ENCODE peak calls at places on chromosomes 2 and 18, in eight cellular contexts. One of them, this sample, is unnamed.

GRCh38 chr2:215626063-215626462 is 190.2 kb upstream of the FN1 start:
- DNase-seq in neuronal stem cell: no peak
- DNase-seq in GM04504: no peak
- DNase-seq in CD8-positive, alpha-beta T cell: no peak
- DNase-seq in gastrocnemius medialis: no peak
- DNase-seq in EH: no peak
- DNase-seq in hippocampal formation: no peak
- DNase-seq in NCI-H1930: no peak
- DNase-seq in this sample: no peak

GRCh38 chr2:179861027-179861776 is at the start of gene ZNF385B:
- DNase-seq in EH: peak; percentile 23
- DNase-seq in gastrocnemius medialis: no peak
- DNase-seq in NCI-H1930: no peak
- DNase-seq in neuronal stem cell: peak; percentile 61
- DNase-seq in GM04504: no peak
- DNase-seq in hippocampal formation: no peak
- DNase-seq in CD8-positive, alpha-beta T cell: no peak
- DNase-seq in this sample: peak; percentile 16

GRCh38 chr18:69564602-69565001 is 163.9 kb downstream of the DOK6 start:
- DNase-seq in EH: no peak
- DNase-seq in neuronal stem cell: no peak
- DNase-seq in hippocampal formation: no peak
- DNase-seq in NCI-H1930: no peak
- DNase-seq in GM04504: no peak
- DNase-seq in CD8-positive, alpha-beta T cell: no peak
- DNase-seq in gastrocnemius medialis: no peak
- DNase-seq in this sample: no peak

GRCh38 chr2:163132850-163133249 is 294.3 kb upstream of the KCNH7 start:
- DNase-seq in gastrocnemius medialis: no peak
- DNase-seq in neuronal stem cell: no peak
- DNase-seq in NCI-H1930: no peak
- DNase-seq in CD8-positive, alpha-beta T cell: no peak
- DNase-seq in hippocampal formation: no peak
- DNase-seq in GM04504: no peak
- DNase-seq in EH: peak; percentile 2
- DNase-seq in this sample: no peak

GRCh38 chr2:30807249-30807648 is at the start of gene CAPN13:
- DNase-seq in GM04504: no peak
- DNase-seq in CD8-positive, alpha-beta T cell: no peak
- DNase-seq in neuronal stem cell: no peak
- DNase-seq in hippocampal formation: no peak
- DNase-seq in gastrocnemius medialis: no peak
- DNase-seq in EH: no peak
- DNase-seq in NCI-H1930: peak; percentile 4
- DNase-seq in this sample: no peak

GRCh38 chr2:97868986-97869721 is 126.6 kb downstream of the TMEM131 start:
- DNase-seq in CD8-positive, alpha-beta T cell: no peak
- DNase-seq in gastrocnemius medialis: peak; percentile 87
- DNase-seq in GM04504: peak; percentile 86
- DNase-seq in NCI-H1930: no peak
- DNase-seq in neuronal stem cell: peak; percentile 9
- DNase-seq in EH: peak; percentile 98
- DNase-seq in hippocampal formation: no peak
- DNase-seq in this sample: no peak

GRCh38 chr2:240912878-240913809 is 7.0 kb downstream of the CROCC2 start:
- DNase-seq in GM04504: no peak
- DNase-seq in hippocampal formation: no peak
- DNase-seq in gastrocnemius medialis: no peak
- DNase-seq in NCI-H1930: no peak
- DNase-seq in CD8-positive, alpha-beta T cell: no peak
- DNase-seq in EH: peak; percentile 47
- DNase-seq in neuronal stem cell: no peak
- DNase-seq in this sample: no peak

GRCh38 chr2:727071-727470 is 49.9 kb upstream of the TMEM18 start:
- DNase-seq in hippocampal formation: no peak
- DNase-seq in NCI-H1930: no peak
- DNase-seq in GM04504: no peak
- DNase-seq in EH: no peak
- DNase-seq in gastrocnemius medialis: no peak
- DNase-seq in CD8-positive, alpha-beta T cell: no peak
- DNase-seq in neuronal stem cell: no peak
- DNase-seq in this sample: peak; percentile 61

GRCh38 chr2:167843203-167843602 is 404.2 kb downstream of the STK39 start:
- DNase-seq in EH: no peak
- DNase-seq in gastrocnemius medialis: no peak
- DNase-seq in GM04504: no peak
- DNase-seq in hippocampal formation: no peak
- DNase-seq in neuronal stem cell: no peak
- DNase-seq in CD8-positive, alpha-beta T cell: no peak
- DNase-seq in NCI-H1930: no peak
- DNase-seq in this sample: no peak

GRCh38 chr2:96359310-96359709 is 23.7 kb downstream of the NCAPH start:
- DNase-seq in hippocampal formation: peak; percentile 75
- DNase-seq in CD8-positive, alpha-beta T cell: peak; percentile 40
- DNase-seq in EH: peak; percentile 6
- DNase-seq in gastrocnemius medialis: no peak
- DNase-seq in NCI-H1930: no peak
- DNase-seq in neuronal stem cell: no peak
- DNase-seq in GM04504: no peak
- DNase-seq in this sample: peak; percentile 23

GRCh38 chr18:48597671-48598070 is 58.8 kb downstream of the CTIF start:
- DNase-seq in neuronal stem cell: no peak
- DNase-seq in CD8-positive, alpha-beta T cell: no peak
- DNase-seq in hippocampal formation: no peak
- DNase-seq in NCI-H1930: no peak
- DNase-seq in EH: no peak
- DNase-seq in gastrocnemius medialis: no peak
- DNase-seq in GM04504: no peak
- DNase-seq in this sample: no peak

GRCh38 chr18:6876646-6877045 is 147.1 kb downstream of the ARHGAP28 start:
- DNase-seq in GM04504: no peak
- DNase-seq in EH: peak; percentile 46
- DNase-seq in gastrocnemius medialis: no peak
- DNase-seq in neuronal stem cell: no peak
- DNase-seq in hippocampal formation: no peak
- DNase-seq in NCI-H1930: no peak
- DNase-seq in CD8-positive, alpha-beta T cell: no peak
- DNase-seq in this sample: no peak

GRCh38 chr2:145006957-145007672 is 487.2 kb upstream of the ZEB2 start:
- DNase-seq in gastrocnemius medialis: peak; percentile 4
- DNase-seq in NCI-H1930: no peak
- DNase-seq in GM04504: peak; percentile 95
- DNase-seq in neuronal stem cell: no peak
- DNase-seq in hippocampal formation: no peak
- DNase-seq in EH: peak; percentile 100
- DNase-seq in CD8-positive, alpha-beta T cell: no peak
- DNase-seq in this sample: no peak

GRCh38 chr2:7925506-7925905 is 756.4 kb upstream of the ID2 start:
- DNase-seq in neuronal stem cell: no peak
- DNase-seq in CD8-positive, alpha-beta T cell: no peak
- DNase-seq in NCI-H1930: no peak
- DNase-seq in GM04504: no peak
- DNase-seq in gastrocnemius medialis: no peak
- DNase-seq in EH: no peak
- DNase-seq in hippocampal formation: no peak
- DNase-seq in this sample: no peak

GRCh38 chr2:71559828-71560210 is 106.5 kb downstream of the DYSF start:
- DNase-seq in GM04504: no peak
- DNase-seq in hippocampal formation: no peak
- DNase-seq in NCI-H1930: no peak
- DNase-seq in CD8-positive, alpha-beta T cell: no peak
- DNase-seq in gastrocnemius medialis: no peak
- DNase-seq in neuronal stem cell: no peak
- DNase-seq in EH: no peak
- DNase-seq in this sample: no peak

GRCh38 chr2:127293386-127293757 is 572 bp downstream of the ERCC3 start:
- DNase-seq in gastrocnemius medialis: no peak
- DNase-seq in EH: peak; percentile 18
- DNase-seq in neuronal stem cell: no peak
- DNase-seq in hippocampal formation: no peak
- DNase-seq in CD8-positive, alpha-beta T cell: no peak
- DNase-seq in NCI-H1930: no peak
- DNase-seq in GM04504: no peak
- DNase-seq in this sample: no peak

GRCh38 chr18:78625895-78626294 is 353.7 kb upstream of the SALL3 start:
- DNase-seq in CD8-positive, alpha-beta T cell: no peak
- DNase-seq in NCI-H1930: no peak
- DNase-seq in EH: no peak
- DNase-seq in GM04504: no peak
- DNase-seq in neuronal stem cell: no peak
- DNase-seq in gastrocnemius medialis: no peak
- DNase-seq in hippocampal formation: no peak
- DNase-seq in this sample: no peak

GRCh38 chr2:156517419-156517818 is 81.2 kb downstream of the GPD2 start:
- DNase-seq in gastrocnemius medialis: no peak
- DNase-seq in CD8-positive, alpha-beta T cell: no peak
- DNase-seq in EH: no peak
- DNase-seq in NCI-H1930: no peak
- DNase-seq in neuronal stem cell: no peak
- DNase-seq in GM04504: no peak
- DNase-seq in hippocampal formation: no peak
- DNase-seq in this sample: no peak

GRCh38 chr2:136008205-136008865 is 22.9 kb upstream of the DARS1 start:
- DNase-seq in EH: no peak
- DNase-seq in neuronal stem cell: no peak
- DNase-seq in hippocampal formation: no peak
- DNase-seq in CD8-positive, alpha-beta T cell: peak; percentile 48
- DNase-seq in gastrocnemius medialis: peak; percentile 16
- DNase-seq in GM04504: no peak
- DNase-seq in NCI-H1930: no peak
- DNase-seq in this sample: peak; percentile 45

GRCh38 chr2:188291617-188292445 is at the start of gene GULP1:
- DNase-seq in gastrocnemius medialis: peak; percentile 58
- DNase-seq in GM04504: peak; percentile 54
- DNase-seq in EH: peak; percentile 82
- DNase-seq in neuronal stem cell: peak; percentile 83
- DNase-seq in hippocampal formation: peak; percentile 51
- DNase-seq in CD8-positive, alpha-beta T cell: no peak
- DNase-seq in NCI-H1930: peak; percentile 14
- DNase-seq in this sample: no peak

GRCh38 chr2:71926860-71927756 is 220.6 kb downstream of the CYP26B1 start:
- DNase-seq in neuronal stem cell: no peak
- DNase-seq in gastrocnemius medialis: no peak
- DNase-seq in CD8-positive, alpha-beta T cell: no peak
- DNase-seq in EH: no peak
- DNase-seq in hippocampal formation: no peak
- DNase-seq in GM04504: no peak
- DNase-seq in NCI-H1930: no peak
- DNase-seq in this sample: no peak

GRCh38 chr2:236665130-236665529 is 95.5 kb downstream of the ACKR3 start:
- DNase-seq in NCI-H1930: no peak
- DNase-seq in gastrocnemius medialis: no peak
- DNase-seq in hippocampal formation: no peak
- DNase-seq in CD8-positive, alpha-beta T cell: no peak
- DNase-seq in EH: no peak
- DNase-seq in neuronal stem cell: no peak
- DNase-seq in GM04504: no peak
- DNase-seq in this sample: no peak

GRCh38 chr2:26273501-26273900 is 28.8 kb downstream of the HADHB start:
- DNase-seq in CD8-positive, alpha-beta T cell: no peak
- DNase-seq in NCI-H1930: no peak
- DNase-seq in gastrocnemius medialis: no peak
- DNase-seq in neuronal stem cell: no peak
- DNase-seq in EH: peak; percentile 42
- DNase-seq in GM04504: no peak
- DNase-seq in hippocampal formation: no peak
- DNase-seq in this sample: no peak

GRCh38 chr18:48959921-48960920 is 9.5 kb upstream of the SMAD7 start:
- DNase-seq in CD8-positive, alpha-beta T cell: no peak
- DNase-seq in neuronal stem cell: no peak
- DNase-seq in GM04504: no peak
- DNase-seq in NCI-H1930: no peak
- DNase-seq in gastrocnemius medialis: no peak
- DNase-seq in hippocampal formation: no peak
- DNase-seq in EH: peak; percentile 77
- DNase-seq in this sample: no peak

GRCh38 chr2:38466849-38467767 is 90.0 kb upstream of the ATL2 start:
- DNase-seq in GM04504: no peak
- DNase-seq in NCI-H1930: no peak
- DNase-seq in neuronal stem cell: no peak
- DNase-seq in EH: no peak
- DNase-seq in hippocampal formation: no peak
- DNase-seq in gastrocnemius medialis: no peak
- DNase-seq in CD8-positive, alpha-beta T cell: no peak
- DNase-seq in this sample: no peak

GRCh38 chr2:218815649-218816048 is 16.0 kb downstream of the PRKAG3 start:
- DNase-seq in NCI-H1930: no peak
- DNase-seq in hippocampal formation: no peak
- DNase-seq in EH: no peak
- DNase-seq in CD8-positive, alpha-beta T cell: no peak
- DNase-seq in GM04504: no peak
- DNase-seq in neuronal stem cell: no peak
- DNase-seq in gastrocnemius medialis: no peak
- DNase-seq in this sample: no peak

GRCh38 chr18:33600846-33601245 is 22.8 kb downstream of the ASXL3 start:
- DNase-seq in CD8-positive, alpha-beta T cell: no peak
- DNase-seq in GM04504: no peak
- DNase-seq in hippocampal formation: no peak
- DNase-seq in neuronal stem cell: no peak
- DNase-seq in EH: no peak
- DNase-seq in gastrocnemius medialis: no peak
- DNase-seq in NCI-H1930: no peak
- DNase-seq in this sample: no peak

GRCh38 chr2:228535396-228535795 is 353.9 kb upstream of the SPHKAP start:
- DNase-seq in neuronal stem cell: no peak
- DNase-seq in NCI-H1930: no peak
- DNase-seq in gastrocnemius medialis: no peak
- DNase-seq in GM04504: no peak
- DNase-seq in hippocampal formation: no peak
- DNase-seq in EH: peak; percentile 18
- DNase-seq in CD8-positive, alpha-beta T cell: no peak
- DNase-seq in this sample: no peak

GRCh38 chr2:165953306-165953654 is 296 bp downstream of the TTC21B start:
- DNase-seq in gastrocnemius medialis: peak; percentile 17
- DNase-seq in neuronal stem cell: no peak
- DNase-seq in GM04504: no peak
- DNase-seq in NCI-H1930: no peak
- DNase-seq in CD8-positive, alpha-beta T cell: no peak
- DNase-seq in hippocampal formation: no peak
- DNase-seq in EH: no peak
- DNase-seq in this sample: no peak

GRCh38 chr2:216820709-216821108 is 39.2 kb downstream of the TNP1 start:
- DNase-seq in NCI-H1930: no peak
- DNase-seq in CD8-positive, alpha-beta T cell: no peak
- DNase-seq in gastrocnemius medialis: no peak
- DNase-seq in neuronal stem cell: no peak
- DNase-seq in EH: no peak
- DNase-seq in GM04504: no peak
- DNase-seq in hippocampal formation: no peak
- DNase-seq in this sample: no peak

GRCh38 chr2:189267925-189268579 is 88.5 kb upstream of the COL5A2 start:
- DNase-seq in CD8-positive, alpha-beta T cell: no peak
- DNase-seq in gastrocnemius medialis: no peak
- DNase-seq in neuronal stem cell: no peak
- DNase-seq in hippocampal formation: no peak
- DNase-seq in GM04504: peak; percentile 71
- DNase-seq in EH: peak; percentile 88
- DNase-seq in NCI-H1930: no peak
- DNase-seq in this sample: no peak

GRCh38 chr2:44777542-44777941 is 164.0 kb upstream of the SIX3 start:
- DNase-seq in hippocampal formation: no peak
- DNase-seq in neuronal stem cell: no peak
- DNase-seq in NCI-H1930: no peak
- DNase-seq in EH: peak; percentile 5
- DNase-seq in GM04504: no peak
- DNase-seq in CD8-positive, alpha-beta T cell: no peak
- DNase-seq in gastrocnemius medialis: no peak
- DNase-seq in this sample: peak; percentile 55

GRCh38 chr2:38148501-38148900 is 72.5 kb upstream of the CYP1B1 start:
- DNase-seq in hippocampal formation: no peak
- DNase-seq in GM04504: no peak
- DNase-seq in NCI-H1930: no peak
- DNase-seq in CD8-positive, alpha-beta T cell: no peak
- DNase-seq in EH: no peak
- DNase-seq in gastrocnemius medialis: no peak
- DNase-seq in neuronal stem cell: no peak
- DNase-seq in this sample: no peak

GRCh38 chr2:140791802-140792201 is 1339.0 kb downstream of the LRP1B start:
- DNase-seq in hippocampal formation: no peak
- DNase-seq in NCI-H1930: no peak
- DNase-seq in gastrocnemius medialis: no peak
- DNase-seq in neuronal stem cell: no peak
- DNase-seq in CD8-positive, alpha-beta T cell: no peak
- DNase-seq in EH: no peak
- DNase-seq in GM04504: no peak
- DNase-seq in this sample: no peak

This sample was measured in GM12865.